ENCODE peak calls at places on chromosomes 13 and 19, in six cellular contexts. G, Q, M, V, O and C are unnamed samples.

GRCh38 chr13:101390461-101390860 is 25.8 kb downstream of the NALCN start:
- DNase-seq in Q (peak; percentile 74), O (no peak), G (no peak), V (no peak), M (no peak), C (no peak)

GRCh38 chr19:12703056-12703455 is 6.6 kb upstream of the FBXW9 start:
- DNase-seq in G (no peak), V (peak; percentile 97), O (peak; percentile 18), Q (peak; percentile 34), M (peak; percentile 38), C (no peak)

GRCh38 chr19:16019691-16020448 is 56.4 kb upstream of the TPM4 start:
- DNase-seq in G (no peak), V (no peak), O (no peak), M (no peak), Q (no peak), C (no peak)

GRCh38 chr13:23889598-23890224 is 511 bp upstream of the MIPEP start:
- DNase-seq in Q (peak; percentile 20), M (no peak), O (no peak), G (no peak), V (peak; percentile 19), C (no peak)

GRCh38 chr13:33696530-33696929 is 121.4 kb upstream of the RFC3 start:
- DNase-seq in G (no peak), V (no peak), Q (no peak), O (no peak), M (no peak), C (no peak)

GRCh38 chr19:42076375-42076944 is 494 bp downstream of the ZNF574 start:
- DNase-seq in O (no peak), Q (no peak), G (no peak), V (no peak), M (no peak), C (no peak)

GRCh38 chr19:16001481-16002312 is 52.9 kb downstream of the OR10H4 start:
- DNase-seq in V (no peak), M (no peak), Q (peak; percentile 21), O (no peak), G (peak; percentile 49), C (peak; percentile 55)

GRCh38 chr19:3644351-3645066 is 17.9 kb upstream of the CACTIN start:
- DNase-seq in G (no peak), O (no peak), M (no peak), Q (peak; percentile 41), V (no peak), C (no peak)

GRCh38 chr19:51550848-51551672 is 19.6 kb upstream of the SIGLEC6 start:
- DNase-seq in M (no peak), V (no peak), Q (no peak), G (no peak), O (no peak), C (no peak)

GRCh38 chr13:112977091-112977490 is 8.1 kb downstream of the MCF2L start:
- DNase-seq in M (no peak), V (no peak), Q (no peak), G (no peak), O (no peak), C (no peak)

GRCh38 chr19:36686365-36687213 is 823 bp upstream of the ZNF567 start:
- DNase-seq in O (peak; percentile 13), M (no peak), Q (no peak), G (no peak), V (peak; percentile 10), C (no peak)

GRCh38 chr13:96824110-96824509 is 170.2 kb downstream of the OXGR1 start:
- DNase-seq in M (no peak), Q (peak; percentile 1), V (no peak), O (no peak), G (no peak), C (no peak)

GRCh38 chr19:16654151-16654550 is 5.8 kb downstream of the SMIM7 start:
- DNase-seq in V (peak; percentile 43), Q (no peak), O (no peak), G (no peak), M (no peak), C (no peak)

GRCh38 chr19:46529622-46530451 is 34.2 kb upstream of the PNMA8B start:
- DNase-seq in G (no peak), O (peak; percentile 62), M (peak; percentile 42), Q (peak; percentile 34), V (peak; percentile 72), C (peak; percentile 8)

GRCh38 chr19:11148001-11148400 is 7.6 kb downstream of the SPC24 start:
- DNase-seq in G (no peak), M (peak; percentile 24), Q (no peak), V (no peak), O (no peak), C (no peak)

GRCh38 chr13:77521595-77522367 is 13.7 kb upstream of the SCEL start:
- DNase-seq in V (peak; percentile 96), G (no peak), M (peak; percentile 98), O (no peak), Q (peak; percentile 75), C (no peak)

GRCh38 chr19:324716-325115 is 19.9 kb downstream of the MIER2 start:
- DNase-seq in V (no peak), O (no peak), M (no peak), G (no peak), Q (no peak), C (no peak)

GRCh38 chr19:51272183-51272817 is 21.4 kb downstream of the SIGLECL1 start:
- DNase-seq in V (no peak), Q (no peak), G (no peak), M (no peak), O (no peak), C (no peak)

GRCh38 chr13:32314271-32314967 is 744 bp downstream of the ZAR1L start:
- DNase-seq in G (no peak), M (peak; percentile 66), V (no peak), Q (no peak), O (no peak), C (no peak)

GRCh38 chr19:33062902-33063301 is 1.8 kb downstream of the RHPN2 start:
- DNase-seq in M (no peak), G (no peak), O (no peak), V (no peak), Q (no peak), C (no peak)

GRCh38 chr19:33064778-33065550 is at the start of gene RHPN2:
- DNase-seq in M (peak; percentile 47), G (no peak), Q (peak; percentile 66), O (peak; percentile 93), V (peak; percentile 74), C (no peak)

GRCh38 chr19:33063356-33064116 is 1.2 kb downstream of the RHPN2 start:
- DNase-seq in O (peak; percentile 60), Q (peak; percentile 32), V (no peak), G (no peak), M (no peak), C (no peak)

GRCh38 chr19:33066543-33066942 is 1.9 kb upstream of the RHPN2 start:
- DNase-seq in O (no peak), Q (no peak), G (no peak), M (peak; percentile 47), V (no peak), C (no peak)

DNA sequence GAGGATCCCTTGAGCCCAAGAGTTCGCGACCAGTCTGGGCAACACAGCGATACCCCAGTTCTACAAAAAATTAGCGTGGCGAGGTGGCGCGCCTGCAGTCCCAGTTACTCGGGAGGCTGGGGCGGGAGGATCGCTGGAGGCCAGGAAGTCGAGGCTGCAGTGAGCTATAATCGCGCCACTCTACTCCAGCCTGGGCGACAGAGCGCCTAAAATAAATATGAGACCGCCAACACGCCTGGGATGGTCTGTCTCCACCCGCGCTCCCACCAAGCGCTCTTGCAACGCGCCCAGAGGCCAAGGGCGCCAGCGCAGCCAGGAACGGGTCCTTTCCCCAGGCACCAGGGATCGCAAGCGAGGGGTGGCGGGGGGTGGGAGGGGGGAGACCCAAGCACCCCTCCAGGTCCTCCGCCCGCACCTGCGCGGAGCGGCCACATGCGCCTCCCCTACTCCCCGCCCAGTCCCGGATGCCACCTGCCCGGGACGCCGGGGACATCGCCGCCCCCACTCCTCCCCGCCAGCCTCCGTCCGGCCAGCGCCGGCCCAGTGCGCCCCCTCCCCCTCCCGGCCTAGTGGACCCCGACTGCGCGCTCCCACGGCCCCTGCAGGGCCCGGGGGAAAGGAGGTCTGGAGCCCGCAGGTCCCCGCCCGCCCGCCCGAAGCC is 441 bp downstream of the RHPN2 start:
- DNase-seq in M (no peak), O (peak; percentile 75), V (peak; percentile 45), Q (peak; percentile 7), G (no peak), C (no peak)
- H3K4me3 ChIP-seq in M (peak overlapping the region; percentile 99), O (peak overlapping the region; percentile 79), V (peak overlapping the region; percentile 42), Q (peak overlapping the region; percentile 52), G (peak overlapping the region; percentile 61), C (peak overlapping the region; percentile 52)

DNA sequence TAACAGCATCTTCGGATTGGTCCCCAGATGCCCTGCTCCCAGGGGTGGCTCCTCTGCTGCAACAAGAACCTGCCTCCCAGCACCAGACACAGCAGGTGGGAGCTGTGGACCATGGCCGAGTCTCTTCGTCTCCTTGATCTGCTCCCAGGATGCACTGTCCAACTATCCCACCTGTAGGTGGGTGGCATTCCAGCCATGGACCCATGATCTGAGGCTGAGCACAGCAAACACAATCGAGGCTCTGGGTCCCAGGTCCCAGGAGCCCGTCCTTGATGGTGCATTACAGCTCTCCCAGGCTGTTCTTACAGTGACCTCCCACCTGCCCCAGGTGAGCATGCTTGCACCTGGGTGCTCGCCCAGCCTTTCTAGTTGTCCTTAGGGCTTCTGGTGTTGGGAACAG is 1.6 kb downstream of the ZNF837 start:
- DNase-seq in G (no peak), Q (no peak), O (no peak), V (no peak), M (no peak), C (no peak)
- H3K4me3 ChIP-seq in G (no peak overlapping the region), Q (no peak overlapping the region), O (no peak overlapping the region), V (no peak overlapping the region), M (no peak overlapping the region), C (no peak overlapping the region)

GRCh38 chr13:110911880-110912279 is 3.0 kb downstream of the ANKRD10 start:
- DNase-seq in Q (peak; percentile 41), V (no peak), M (peak; percentile 57), O (no peak), G (no peak), C (no peak)
- H3K4me3 ChIP-seq in Q (peak overlapping the region; percentile 98), V (no peak overlapping the region), M (peak overlapping the region; percentile 77), O (peak overlapping the region; percentile 84), G (peak overlapping the region; percentile 99), C (peak overlapping the region; percentile 93)

GRCh38 chr19:48713041-48713863 is 6.3 kb downstream of the MAMSTR start:
- DNase-seq in Q (peak; percentile 27), G (no peak), V (peak; percentile 91), M (no peak), O (peak; percentile 56), C (no peak)

GRCh38 chr19:48717059-48717395 is 2.5 kb downstream of the MAMSTR start:
- DNase-seq in Q (peak; percentile 32), V (no peak), M (no peak), G (no peak), O (no peak), C (no peak)

GRCh38 chr19:48715276-48715675 is 4.2 kb downstream of the MAMSTR start:
- DNase-seq in V (no peak), O (no peak), Q (no peak), M (no peak), G (no peak), C (no peak)

GRCh38 chr19:48713864-48714755 is 5.4 kb downstream of the MAMSTR start:
- DNase-seq in G (peak; percentile 99), Q (peak; percentile 99), V (peak; percentile 100), M (peak; percentile 99), O (peak; percentile 100), C (peak; percentile 98)

DNA sequence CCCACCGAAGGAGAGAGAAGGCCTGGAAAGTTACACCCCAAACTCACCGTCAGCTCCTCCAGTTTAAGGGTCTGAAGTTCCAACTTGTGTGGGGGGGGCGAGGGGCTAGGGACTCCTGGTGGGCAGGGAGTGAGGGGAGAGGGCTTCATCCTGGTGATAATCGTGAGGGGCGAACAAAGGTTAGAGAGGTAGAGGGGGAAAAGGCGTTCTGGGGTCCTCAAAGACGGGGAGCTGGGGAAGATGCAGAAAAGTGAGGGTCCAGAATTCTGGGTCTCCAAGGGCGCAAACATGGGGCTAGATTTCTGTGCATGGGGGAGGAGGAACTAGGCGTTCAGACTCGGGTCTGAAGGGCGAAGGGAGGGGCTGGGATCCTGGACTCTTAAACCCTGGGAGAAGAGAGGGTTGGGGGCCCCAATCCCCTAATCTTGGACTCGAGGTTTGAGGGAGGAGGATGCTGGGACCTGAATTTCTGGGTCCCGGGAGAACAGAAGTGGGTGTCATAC is 4.7 kb downstream of the MAMSTR start:
- DNase-seq in M (no peak), O (no peak), V (no peak), G (no peak), Q (no peak), C (no peak)
- H3K4me3 ChIP-seq in M (peak overlapping the region; percentile 66), O (peak overlapping the region; percentile 17), V (peak overlapping the region; percentile 7), G (peak overlapping the region; percentile 56), Q (peak overlapping the region; percentile 69), C (peak overlapping the region; percentile 62)